ENCODE peak calls at places on chromosome 15, in five cellular contexts. W, C, Z, V and K are unnamed samples.

GRCh38 chr15:63483521-63484371 is 20.6 kb upstream of the USP3 start:
- DNase-seq in W (no peak), C (no peak), Z (no peak), V (no peak), K (no peak)

GRCh38 chr15:82113116-82113715 is 67.4 kb upstream of the MEX3B start:
- DNase-seq in W (no peak), C (no peak), Z (no peak), V (no peak), K (no peak)

GRCh38 chr15:50880651-50881114 is 27.8 kb upstream of the AP4E1 start:
- DNase-seq in W (no peak), C (no peak), Z (no peak), V (no peak), K (no peak)

GRCh38 chr15:65177901-65178300 is 7.2 kb downstream of the CLPX start:
- DNase-seq in W (no peak), C (no peak), Z (no peak), V (no peak), K (no peak)

GRCh38 chr15:55587321-55588069 is 650 bp downstream of the PYGO1 start:
- DNase-seq in W (no peak), C (peak), Z (peak), V (no peak), K (peak)

GRCh38 chr15:34808016-34808415 is 12.7 kb upstream of the ACTC1 start:
- DNase-seq in W (no peak), C (no peak), Z (no peak), V (no peak), K (no peak)

GRCh38 chr15:29812384-29812694 is 9.9 kb downstream of the TJP1 start:
- DNase-seq in W (no peak), C (no peak), Z (no peak), V (no peak), K (no peak)

GRCh38 chr15:73927003-73927475 is 777 bp downstream of the LOXL1 start:
- DNase-seq in W (no peak), C (peak), Z (no peak), V (no peak), K (peak)

GRCh38 chr15:52052076-52052935 is 33.3 kb downstream of the MAPK6 start:
- DNase-seq in W (no peak), C (no peak), Z (no peak), V (no peak), K (no peak)